ENCODE peak calls at places on chromosomes 13 and 19, in four cellular contexts. H is A549, K is K562, W is HepG2. G is an unnamed sample.

GRCh38 chr13:30763786-30764440 is 28.6 kb downstream of the ALOX5AP start:
- DNase-seq in H (no peak), K (no peak), W (no peak), G (no peak)

GRCh38 chr13:44989941-44990340 is 603 bp downstream of the GPALPP1 start:
- DNase-seq in H (no peak), K (no peak), W (no peak), G (no peak)

GRCh38 chr13:78660130-78660857 is 1.3 kb upstream of the OBI1 start:
- DNase-seq in H (peak), K (no peak), W (peak), G (no peak)

GRCh38 chr19:7063339-7063738 is 4.9 kb upstream of the MBD3L3 start:
- DNase-seq in H (no peak), K (no peak), W (no peak), G (no peak)

GRCh38 chr19:53879145-53880037 is 2.6 kb upstream of the PRKCG start:
- DNase-seq in H (peak), K (peak), W (peak), G (peak)

GRCh38 chr13:47672245-47672975 is 328.7 kb downstream of the SUCLA2 start:
- DNase-seq in H (no peak), K (no peak), W (no peak), G (no peak)

GRCh38 chr19:28012361-28012760 is 1200.6 kb downstream of the UQCRFS1 start:
- DNase-seq in H (no peak), K (peak), W (no peak), G (peak)

GRCh38 chr19:35353635-35354034 is 4.6 kb upstream of the FFAR3 start:
- DNase-seq in H (no peak), K (no peak), W (no peak), G (no peak)

GRCh38 chr13:40189426-40189825 is 477.0 kb downstream of the FOXO1 start:
- DNase-seq in H (no peak), K (no peak), W (no peak), G (no peak)

GRCh38 chr19:49422407-49423277 is 599 bp downstream of the PTH2 start:
- DNase-seq in H (peak), K (peak), W (no peak), G (peak)

DNA sequence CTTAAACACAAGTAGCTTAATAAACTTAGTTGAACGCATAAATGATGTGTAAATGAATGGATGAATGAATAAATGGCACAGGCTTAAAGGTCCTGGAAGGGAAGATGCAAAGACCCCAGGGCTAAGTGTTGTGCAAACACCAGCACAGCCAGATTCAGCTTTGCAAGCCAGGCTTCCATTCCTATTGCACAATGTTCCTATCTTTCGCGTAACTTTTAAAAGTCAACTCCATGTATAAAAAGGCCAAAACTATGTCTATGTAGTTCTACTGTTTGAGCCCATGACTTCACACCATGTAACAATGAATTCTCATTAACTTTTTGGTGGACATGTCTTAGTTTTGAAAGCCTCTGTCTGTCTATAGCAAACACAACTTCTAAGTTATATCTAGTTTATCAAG is 226.0 kb downstream of the NALCN start:
- DNase-seq in H (no peak), K (no peak), W (no peak), G (no peak)
- TF ChIP-seq HMGXB4 in H (no peak), K (no peak), W (no peak), G (no peak)

DNA sequence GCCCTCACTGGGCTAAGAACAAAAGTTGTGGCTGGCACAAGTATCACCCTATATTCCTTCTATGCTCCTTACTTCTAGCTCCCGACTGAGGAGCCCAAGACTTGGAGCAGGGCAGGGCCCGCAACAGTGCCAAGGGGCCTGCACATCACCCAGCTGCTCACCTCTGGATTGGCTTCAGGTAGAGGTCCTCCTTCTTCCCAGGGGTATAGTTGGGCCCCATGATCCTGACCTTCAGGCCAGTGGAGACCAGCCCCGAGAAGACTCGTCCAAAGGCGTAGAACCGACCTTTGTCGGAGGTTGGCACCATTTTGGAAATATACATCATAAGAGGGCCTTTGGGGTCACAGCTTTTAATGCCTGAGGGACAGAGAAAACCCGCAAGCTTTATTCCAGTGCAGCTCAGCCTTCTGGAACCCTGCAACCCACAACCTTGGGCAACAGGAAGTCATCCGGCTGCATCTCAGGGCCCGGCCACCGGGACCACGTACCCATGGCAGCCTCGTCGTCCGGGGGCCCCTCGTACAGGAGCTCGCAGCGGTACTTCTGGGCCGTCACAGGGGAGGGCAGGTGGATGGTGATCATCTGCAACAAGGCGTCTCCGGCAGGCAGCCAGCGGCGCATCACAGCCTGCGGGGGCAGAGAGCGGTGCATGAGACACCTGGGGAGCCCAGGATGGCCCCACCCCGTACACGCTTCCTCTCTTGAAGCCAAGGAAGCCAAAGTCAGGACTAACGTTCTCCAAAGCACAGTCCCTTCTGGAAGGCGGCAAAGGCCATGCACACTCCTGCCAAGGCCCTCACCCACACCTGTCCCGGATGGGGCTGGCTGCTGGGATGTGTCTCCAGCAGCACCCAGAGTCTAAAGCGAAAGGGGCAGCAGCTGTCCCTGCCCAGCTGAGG is 4.7 kb downstream of the EEF2 start:
- DNase-seq in H (no peak), K (peak), W (no peak), G (no peak)
- TF ChIP-seq HMGXB4 in H (no peak), K (no peak), W (no peak), G (no peak)

DNA sequence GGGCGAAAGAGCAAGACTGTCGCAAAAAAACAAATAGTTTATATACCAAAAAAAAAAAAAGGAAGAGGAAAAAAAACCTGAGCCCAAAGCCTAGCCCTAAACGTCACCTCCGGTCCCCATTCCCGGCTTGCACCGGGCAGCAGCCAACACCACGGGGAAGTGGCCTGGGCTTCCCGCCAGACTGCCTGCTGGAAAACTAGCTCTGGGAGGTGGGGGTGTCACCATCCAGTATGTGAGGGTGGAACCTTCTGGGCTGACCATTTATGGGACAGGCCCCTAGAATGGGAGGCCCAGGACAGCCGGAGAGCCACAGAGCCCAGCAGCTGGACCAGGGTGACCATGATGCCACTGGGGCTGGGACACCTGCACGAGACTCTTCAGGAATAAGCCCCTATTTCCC is 37.3 kb downstream of the IL12RB1 start:
- DNase-seq in H (no peak), K (no peak), W (no peak), G (no peak)
- TF ChIP-seq HMGXB4 in H (no peak), K (no peak), W (no peak), G (no peak)

DNA sequence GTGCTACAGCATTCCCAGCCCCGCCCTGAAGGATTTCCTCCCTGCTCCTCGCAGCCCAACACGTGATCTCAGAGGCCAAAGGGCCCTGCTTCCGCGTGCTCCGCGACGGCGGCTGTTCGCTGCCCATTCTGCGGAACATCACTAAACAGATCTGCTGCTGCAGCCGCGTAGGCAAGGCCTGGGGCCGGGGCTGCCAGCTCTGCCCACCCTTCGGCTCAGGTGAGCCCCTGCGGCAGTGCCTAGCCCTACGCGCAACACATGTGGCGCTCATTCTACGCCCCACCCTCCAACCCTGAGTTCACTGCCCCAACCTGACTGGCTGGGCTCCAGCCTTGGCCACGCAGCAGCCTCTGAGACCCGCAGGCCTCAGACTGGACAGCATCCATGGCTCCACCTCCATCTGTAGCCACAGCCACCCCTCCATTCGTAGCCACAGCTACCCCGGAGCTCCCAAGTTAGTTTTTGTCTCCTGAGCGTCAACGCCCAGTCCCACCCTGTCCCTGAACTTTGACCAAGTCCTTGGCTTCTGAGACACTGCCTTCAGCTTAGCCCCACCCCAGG is 6.2 kb downstream of the LTBP4 start:
- DNase-seq in H (no peak), K (no peak), W (no peak), G (no peak)
- TF ChIP-seq HMGXB4 in H (no peak), K (no peak), W (no peak), G (no peak)

DNA sequence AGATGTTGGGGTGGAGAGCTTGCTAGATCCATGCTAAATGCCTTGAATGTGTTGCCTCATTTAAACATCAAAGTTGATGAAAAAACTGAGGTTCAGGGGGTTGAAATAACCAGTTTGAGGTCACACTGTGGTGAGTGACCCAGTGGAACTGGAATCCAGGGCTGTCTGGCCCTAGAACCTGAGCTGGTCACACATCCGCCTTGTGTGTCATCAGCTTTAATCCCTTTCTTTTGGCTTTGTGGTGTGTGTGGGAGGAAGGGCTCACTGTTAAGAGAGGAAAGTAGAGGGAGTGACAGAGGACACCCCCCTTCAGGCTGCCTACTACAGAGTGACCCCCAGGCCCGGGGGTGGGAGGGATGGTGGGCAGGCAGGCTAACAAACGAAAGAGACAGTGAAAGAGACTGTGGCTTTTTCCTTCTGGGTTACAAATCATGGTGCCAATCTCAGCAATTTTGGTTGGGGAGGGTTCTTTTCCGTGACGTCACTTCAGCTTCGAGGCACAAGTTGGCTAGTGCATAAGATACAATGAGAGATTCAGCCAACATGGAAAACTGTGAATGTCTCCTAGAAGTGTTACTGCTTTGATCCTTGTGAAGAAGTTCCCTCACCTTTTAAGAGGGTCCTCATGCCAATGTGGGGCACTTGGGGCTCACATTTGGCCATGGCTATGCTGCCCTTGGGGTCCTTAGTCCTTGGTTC is 164.9 kb downstream of the DLEU7 start:
- DNase-seq in H (no peak), K (no peak), W (no peak), G (no peak)
- TF ChIP-seq HMGXB4 in H (no peak), K (no peak), W (no peak), G (no peak)

GRCh38 chr19:44722131-44723121 is 23.5 kb downstream of the CEACAM16 start:
- DNase-seq in H (peak), K (no peak), W (no peak), G (no peak)
- TF ChIP-seq HMGXB4 in H (no peak), K (no peak), W (no peak), G (no peak)

GRCh38 chr13:43122706-43123268 is 99.4 kb downstream of the DNAJC15 start:
- DNase-seq in H (no peak), K (no peak), W (no peak), G (no peak)
- TF ChIP-seq HMGXB4 in H (no peak), K (no peak), W (no peak), G (no peak)

DNA sequence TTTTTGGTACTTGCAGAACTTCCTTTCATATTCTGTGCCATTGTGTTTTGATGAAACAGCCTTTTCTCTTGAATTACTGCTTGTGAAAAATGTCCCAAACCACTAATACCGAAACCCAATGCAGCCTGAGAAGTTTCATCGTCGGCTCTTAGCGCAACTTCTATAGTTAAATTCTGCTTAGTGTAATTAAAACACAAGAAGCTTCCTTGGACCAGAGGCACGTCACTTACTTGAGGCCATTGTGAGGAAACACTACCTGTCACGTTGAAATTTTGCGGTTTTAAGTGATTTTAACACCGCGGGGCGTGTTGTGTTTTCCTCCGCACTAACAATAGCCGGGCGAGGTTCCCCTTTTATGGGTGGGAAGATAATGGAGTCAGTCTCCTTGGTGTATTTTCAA is 70.9 kb downstream of the GGACT start:
- DNase-seq in H (no peak), K (no peak), W (no peak), G (no peak)
- TF ChIP-seq HMGXB4 in H (no peak), K (no peak), W (no peak), G (no peak)

DNA sequence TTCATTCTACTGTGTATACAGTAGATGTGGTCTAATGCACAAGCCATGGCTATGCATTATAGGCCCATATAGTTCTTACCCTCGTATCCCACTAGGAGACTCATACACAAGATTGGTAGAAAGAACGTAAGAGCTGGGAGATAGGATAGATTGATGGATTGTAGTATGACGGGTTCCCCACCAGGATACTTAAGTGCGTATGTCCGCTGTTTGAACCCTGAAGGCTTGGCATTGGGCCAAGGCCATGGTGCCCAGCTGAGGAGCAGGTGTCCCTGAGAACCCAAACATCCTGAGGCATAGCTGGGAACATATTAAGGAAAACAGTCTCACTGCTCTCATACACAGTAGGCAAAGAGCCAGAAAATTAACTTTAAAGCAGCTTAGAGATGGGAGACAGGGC is 617.5 kb upstream of the KLF12 start:
- DNase-seq in H (no peak), K (no peak), W (no peak), G (no peak)
- TF ChIP-seq HMGXB4 in H (no peak), K (no peak), W (no peak), G (no peak)